ENCODE peak calls at places on chromosome 18, in ten cellular contexts. S is fibroblast of villous mesenchyme; Y is OCI-M1; X is lung microvascular endothelial cell; R is sigmoid colon; M is neural progenitor cell; Q is HEK293T; P is left cardiac atrium; L is heart right ventricle; O is stimulated activated CD8-positive, alpha-beta memory T cell treated with anti-CD3 and anti-CD28 coated beads, Interleukin-7, amount 100 ng/mL, for 1 hour. A is an unnamed sample.

GRCh38 chr18:50457639-50458038 is 82.8 kb downstream of the SKA1 start:
- DNase-seq in S (no peak), Y (no peak), X (no peak), R (no peak), M (no peak), Q (no peak), P (no peak), L (no peak), O (no peak), A (no peak)

GRCh38 chr18:31592520-31593157 is 962 bp downstream of the TTR start:
- DNase-seq in S (no peak), Y (no peak), X (no peak), R (no peak), M (no peak), Q (no peak), P (no peak), L (no peak), O (no peak), A (no peak)

GRCh38 chr18:24427484-24427883 is 1.0 kb downstream of the IMPACT start:
- DNase-seq in S (no peak), Y (peak; percentile 70), X (peak; percentile 20), R (no peak), M (peak; percentile 13), Q (peak; percentile 17), P (no peak), L (no peak), O (no peak), A (peak; percentile 42)

GRCh38 chr18:68102117-68102516 is 585.6 kb upstream of the DSEL start:
- DNase-seq in S (no peak), Y (no peak), X (no peak), R (no peak), M (no peak), Q (no peak), P (no peak), L (no peak), O (no peak), A (no peak)

GRCh38 chr18:78192044-78192443 is 787.6 kb upstream of the SALL3 start:
- DNase-seq in S (no peak), Y (no peak), X (no peak), R (no peak), M (peak; percentile 23), Q (no peak), P (no peak), L (peak; percentile 41), O (no peak), A (no peak)

GRCh38 chr18:78792736-78793135 is 186.9 kb upstream of the SALL3 start:
- DNase-seq in S (no peak), Y (no peak), X (no peak), R (peak; percentile 53), M (no peak), Q (no peak), P (no peak), L (no peak), O (no peak), A (no peak)

GRCh38 chr18:58241877-58242276 is 197.9 kb downstream of the NEDD4L start:
- DNase-seq in S (peak; percentile 47), Y (no peak), X (no peak), R (no peak), M (no peak), Q (peak; percentile 19), P (peak; percentile 29), L (no peak), O (no peak), A (peak; percentile 31)

GRCh38 chr18:80109676-80110078 is 615 bp downstream of the ADNP2 start:
- DNase-seq in S (peak; percentile 56), Y (peak; percentile 48), X (peak; percentile 52), R (peak; percentile 77), M (peak; percentile 75), Q (no peak), P (peak; percentile 45), L (peak; percentile 43), O (no peak), A (peak; percentile 68)

GRCh38 chr18:8975624-8976023 is 126.9 kb upstream of the NDUFV2 start:
- DNase-seq in S (no peak), Y (no peak), X (no peak), R (no peak), M (no peak), Q (no peak), P (no peak), L (no peak), O (no peak), A (no peak)

GRCh38 chr18:28109781-28110460 is 67.0 kb downstream of the CDH2 start:
- DNase-seq in S (no peak), Y (no peak), X (no peak), R (no peak), M (no peak), Q (no peak), P (no peak), L (no peak), O (no peak), A (no peak)

GRCh38 chr18:62829936-62830335 is 114.6 kb downstream of the PHLPP1 start:
- DNase-seq in S (no peak), Y (no peak), X (no peak), R (no peak), M (no peak), Q (no peak), P (no peak), L (no peak), O (no peak), A (peak; percentile 83)

GRCh38 chr18:78965917-78966878 is 13.4 kb upstream of the SALL3 start:
- DNase-seq in S (no peak), Y (no peak), X (no peak), R (no peak), M (no peak), Q (no peak), P (no peak), L (no peak), O (no peak), A (no peak)

GRCh38 chr18:8468911-8469310 is 140.3 kb upstream of the RAB12 start:
- DNase-seq in S (no peak), Y (no peak), X (peak; percentile 85), R (no peak), M (no peak), Q (no peak), P (peak; percentile 54), L (peak; percentile 18), O (no peak), A (no peak)

GRCh38 chr18:28112056-28112470 is 64.9 kb downstream of the CDH2 start:
- DNase-seq in S (peak; percentile 77), Y (peak; percentile 16), X (peak; percentile 57), R (no peak), M (no peak), Q (peak; percentile 15), P (no peak), L (peak; percentile 33), O (no peak), A (peak; percentile 83)

GRCh38 chr18:23495723-23496440 is 7.4 kb upstream of the RMC1 start:
- DNase-seq in S (no peak), Y (no peak), X (no peak), R (no peak), M (no peak), Q (no peak), P (peak; percentile 46), L (peak; percentile 53), O (no peak), A (no peak)

GRCh38 chr18:51417643-51418483 is 220.4 kb upstream of the MEX3C start:
- DNase-seq in S (no peak), Y (no peak), X (no peak), R (no peak), M (no peak), Q (no peak), P (no peak), L (no peak), O (no peak), A (no peak)

GRCh38 chr18:63963610-63964256 is 6.1 kb upstream of the SERPINB8 start:
- DNase-seq in S (peak; percentile 76), Y (peak; percentile 58), X (peak; percentile 74), R (no peak), M (peak; percentile 65), Q (peak; percentile 13), P (peak; percentile 33), L (peak; percentile 31), O (no peak), A (peak; percentile 74)

GRCh38 chr18:32200766-32201165 is 10.9 kb downstream of the MEP1B start:
- DNase-seq in S (no peak), Y (no peak), X (no peak), R (no peak), M (no peak), Q (no peak), P (no peak), L (no peak), O (no peak), A (peak; percentile 4)

GRCh38 chr18:58096658-58097057 is 52.6 kb downstream of the NEDD4L start:
- DNase-seq in S (no peak), Y (no peak), X (no peak), R (no peak), M (no peak), Q (no peak), P (no peak), L (no peak), O (no peak), A (no peak)

GRCh38 chr18:50973367-50974126 is 5.7 kb downstream of the ELAC1 start:
- DNase-seq in S (peak; percentile 53), Y (no peak), X (peak; percentile 20), R (no peak), M (no peak), Q (no peak), P (no peak), L (no peak), O (no peak), A (peak; percentile 56)

GRCh38 chr18:62334110-62334509 is 9.0 kb downstream of the TNFRSF11A start:
- DNase-seq in S (no peak), Y (no peak), X (peak; percentile 82), R (no peak), M (no peak), Q (no peak), P (no peak), L (no peak), O (no peak), A (no peak)

GRCh38 chr18:10242922-10243680 is 211.3 kb upstream of the APCDD1 start:
- DNase-seq in S (no peak), Y (no peak), X (no peak), R (no peak), M (peak; percentile 30), Q (peak; percentile 8), P (no peak), L (no peak), O (no peak), A (no peak)

GRCh38 chr18:6031442-6031841 is 136.1 kb upstream of the TMEM200C start:
- DNase-seq in S (no peak), Y (no peak), X (no peak), R (no peak), M (no peak), Q (no peak), P (no peak), L (no peak), O (no peak), A (no peak)

GRCh38 chr18:36481935-36482334 is 184.4 kb downstream of the FHOD3 start:
- DNase-seq in S (no peak), Y (no peak), X (no peak), R (no peak), M (peak; percentile 38), Q (no peak), P (no peak), L (no peak), O (no peak), A (no peak)

GRCh38 chr18:10916865-10917264 is 232.5 kb downstream of the PIEZO2 start:
- DNase-seq in S (no peak), Y (no peak), X (no peak), R (no peak), M (no peak), Q (no peak), P (no peak), L (no peak), O (no peak), A (no peak)

GRCh38 chr18:36688020-36688965 is 140.5 kb downstream of the TPGS2 start:
- DNase-seq in S (peak; percentile 68), Y (peak; percentile 77), X (peak; percentile 70), R (no peak), M (peak; percentile 68), Q (peak; percentile 89), P (peak; percentile 50), L (peak; percentile 27), O (no peak), A (peak; percentile 65)

GRCh38 chr18:54162431-54162830 is 62.0 kb downstream of the MBD2 start:
- DNase-seq in S (peak; percentile 50), Y (no peak), X (peak; percentile 57), R (no peak), M (no peak), Q (no peak), P (no peak), L (no peak), O (no peak), A (peak; percentile 38)

GRCh38 chr18:73544618-73545017 is 603.0 kb downstream of the FBXO15 start:
- DNase-seq in S (no peak), Y (no peak), X (no peak), R (no peak), M (no peak), Q (no peak), P (no peak), L (no peak), O (no peak), A (peak; percentile 3)

A was measured in mesenchymal stem cell.